ENCODE peak calls at places on chromosomes 4 and X, in eight cellular contexts. H, C, F, L, X, P, E and M are unnamed samples.

GRCh38 chr4:142091085-142091513 is 454.7 kb downstream of the IL15 start:
- DNase-seq in H (no peak), X (no peak), F (peak), L (no peak), E (no peak), P (no peak), C (no peak), M (no peak)

GRCh38 chrX:111830561-111830960 is 45.4 kb upstream of the TRPC5OS start:
- DNase-seq in X (no peak), C (no peak), F (no peak), E (no peak), H (no peak), L (no peak), P (no peak), M (no peak)

GRCh38 chrX:136268051-136269048 is 17.1 kb upstream of the MAP7D3 start:
- DNase-seq in P (peak), X (peak), F (no peak), C (peak), H (no peak), E (peak), L (peak), M (no peak)

GRCh38 chr4:16226816-16227461 is 668 bp upstream of the TAPT1 start:
- DNase-seq in E (peak), X (peak), L (no peak), H (peak), P (peak), C (peak), F (no peak), M (peak)

GRCh38 chrX:17792842-17793241 is 55.5 kb downstream of the SCML1 start:
- DNase-seq in P (no peak), C (no peak), H (no peak), E (no peak), L (no peak), X (no peak), F (no peak), M (no peak)

GRCh38 chr4:3446631-3447320 is 5.0 kb downstream of the HGFAC start:
- DNase-seq in H (no peak), P (no peak), F (no peak), X (no peak), L (no peak), C (no peak), E (no peak), M (no peak)

GRCh38 chr4:134624365-134624764 is 422.8 kb upstream of the PABPC4L start:
- DNase-seq in X (no peak), C (peak), L (no peak), P (no peak), F (no peak), E (no peak), H (no peak), M (no peak)

GRCh38 chr4:150152764-150153163 is 74.5 kb downstream of the DCLK2 start:
- DNase-seq in F (no peak), L (no peak), P (no peak), E (no peak), H (no peak), C (no peak), X (no peak), M (no peak)

GRCh38 chrX:134237363-134237702 is 351 bp downstream of the CCDC160 start:
- DNase-seq in H (no peak), L (no peak), X (no peak), F (no peak), C (peak), P (no peak), E (no peak), M (no peak)

GRCh38 chr4:76212301-76212700 is 1.3 kb downstream of the SCARB2 start:
- DNase-seq in H (no peak), C (no peak), F (no peak), L (no peak), E (no peak), X (no peak), P (no peak), M (peak)

GRCh38 chrX:66622209-66622608 is 16.7 kb downstream of the EDA2R start:
- DNase-seq in F (no peak), H (no peak), P (no peak), X (no peak), E (no peak), C (no peak), L (no peak), M (no peak)

GRCh38 chr4:44996276-44996845 is 270.0 kb upstream of the GNPDA2 start:
- DNase-seq in H (no peak), X (no peak), C (no peak), L (no peak), P (no peak), F (no peak), E (no peak), M (no peak)

GRCh38 chr4:71677568-71677967 is 106.3 kb downstream of the GC start:
- DNase-seq in E (no peak), L (no peak), H (no peak), X (no peak), P (no peak), F (no peak), C (no peak), M (no peak)

GRCh38 chr4:71974681-71975080 is 57.1 kb upstream of the NPFFR2 start:
- DNase-seq in L (no peak), P (no peak), E (no peak), C (no peak), H (no peak), X (no peak), F (peak), M (no peak)

GRCh38 chrX:52576474-52576873 is 59.6 kb upstream of the XAGE1B start:
- DNase-seq in P (no peak), C (no peak), L (no peak), E (no peak), X (no peak), F (no peak), H (no peak), M (no peak)

GRCh38 chrX:3697701-3698279 is 15.7 kb downstream of the PRKX start:
- DNase-seq in H (no peak), P (no peak), L (no peak), X (no peak), E (no peak), F (no peak), C (peak), M (no peak)

GRCh38 chr4:89769856-89770255 is 67.1 kb downstream of the SNCA start:
- DNase-seq in P (no peak), C (no peak), X (no peak), H (no peak), L (no peak), E (no peak), F (no peak), M (no peak)

GRCh38 chr4:94159790-94160189 is 47.9 kb upstream of the SMARCAD1 start:
- DNase-seq in C (no peak), H (no peak), L (no peak), P (no peak), F (no peak), X (no peak), E (no peak), M (no peak)

GRCh38 chr4:103244251-103244650 is 46.1 kb upstream of the CENPE start:
- DNase-seq in F (peak), L (no peak), X (no peak), C (no peak), P (no peak), H (no peak), E (no peak), M (no peak)

GRCh38 chr4:80532674-80533333 is 197.3 kb downstream of the CFAP299 start:
- DNase-seq in L (peak), X (no peak), F (no peak), P (no peak), C (no peak), E (no peak), H (no peak), M (no peak)

GRCh38 chrX:17500145-17500579 is 125.2 kb downstream of the NHS start:
- DNase-seq in F (no peak), E (no peak), P (no peak), X (no peak), L (no peak), C (peak), H (no peak), M (no peak)

GRCh38 chr4:150368667-150369066 is 213.3 kb upstream of the MAB21L2 start:
- DNase-seq in E (no peak), L (no peak), F (no peak), X (no peak), C (no peak), H (no peak), P (no peak), M (no peak)